ENCODE peak calls at places on chromosomes 4 and X, in four cellular contexts. One of them, this sample, is unnamed. For H3K4me1, the result is how much of the 10 kb centered on the place peaks cover.

GRCh38 chr4:158313566-158313965 is 103.3 kb downstream of the TMEM144 start:
- DNase-seq in breast epithelium: no peak
- DNase-seq in fibroblast of lung: peak
- DNase-seq in CD8-positive, alpha-beta T cell: no peak
- DNase-seq in this sample: no peak

GRCh38 chr4:37446016-37446415 is 201.5 kb downstream of the NWD2 start:
- DNase-seq in fibroblast of lung: peak
- DNase-seq in CD8-positive, alpha-beta T cell: no peak
- DNase-seq in breast epithelium: no peak
- DNase-seq in this sample: no peak

GRCh38 chr4:142563682-142564291 is 282.3 kb downstream of the INPP4B start:
- DNase-seq in CD8-positive, alpha-beta T cell: no peak
- DNase-seq in fibroblast of lung: peak
- DNase-seq in breast epithelium: no peak
- DNase-seq in this sample: no peak

GRCh38 chr4:4801013-4801412 is 58.5 kb upstream of the MSX1 start:
- DNase-seq in breast epithelium: no peak
- DNase-seq in fibroblast of lung: peak
- DNase-seq in CD8-positive, alpha-beta T cell: no peak
- DNase-seq in this sample: no peak

GRCh38 chr4:151850751-151851150 is 89.9 kb upstream of the GATB start:
- DNase-seq in fibroblast of lung: no peak
- DNase-seq in CD8-positive, alpha-beta T cell: no peak
- DNase-seq in breast epithelium: no peak
- DNase-seq in this sample: no peak

GRCh38 chrX:25013593-25014365 is 2.0 kb downstream of the ARX start:
- DNase-seq in breast epithelium: no peak
- DNase-seq in CD8-positive, alpha-beta T cell: no peak
- DNase-seq in fibroblast of lung: no peak
- DNase-seq in this sample: no peak

GRCh38 chr4:153538408-153539057 is 72.4 kb downstream of the TMEM131L start:
- DNase-seq in breast epithelium: peak
- DNase-seq in CD8-positive, alpha-beta T cell: no peak
- DNase-seq in fibroblast of lung: no peak
- DNase-seq in this sample: no peak

GRCh38 chr4:113809313-113809712 is 47.8 kb upstream of the CAMK2D start:
- DNase-seq in CD8-positive, alpha-beta T cell: no peak
- DNase-seq in fibroblast of lung: no peak
- DNase-seq in breast epithelium: no peak
- DNase-seq in this sample: no peak

GRCh38 chr4:46946914-46947313 is 37.9 kb upstream of the COX7B2 start:
- DNase-seq in breast epithelium: no peak
- DNase-seq in CD8-positive, alpha-beta T cell: no peak
- DNase-seq in fibroblast of lung: peak
- DNase-seq in this sample: no peak

GRCh38 chr4:76579596-76580375 is 144.8 kb downstream of the SHROOM3 start:
- DNase-seq in fibroblast of lung: no peak
- DNase-seq in breast epithelium: no peak
- DNase-seq in CD8-positive, alpha-beta T cell: no peak
- DNase-seq in this sample: no peak

GRCh38 chr4:52825311-52826090 is 36.6 kb upstream of the RASL11B start:
- DNase-seq in CD8-positive, alpha-beta T cell: no peak
- DNase-seq in fibroblast of lung: no peak
- DNase-seq in breast epithelium: no peak
- DNase-seq in this sample: no peak

GRCh38 chr4:39464886-39465501 is 6.1 kb downstream of the LIAS start:
- DNase-seq in breast epithelium: no peak
- DNase-seq in fibroblast of lung: peak
- DNase-seq in CD8-positive, alpha-beta T cell: no peak
- DNase-seq in this sample: no peak

GRCh38 chr4:41214158-41215146 is at the start of gene APBB2:
- DNase-seq in CD8-positive, alpha-beta T cell: no peak
- DNase-seq in fibroblast of lung: peak
- DNase-seq in breast epithelium: peak
- DNase-seq in this sample: peak

GRCh38 chrX:63128509-63128908 is 222.6 kb downstream of the SPIN4 start:
- DNase-seq in fibroblast of lung: peak
- DNase-seq in CD8-positive, alpha-beta T cell: no peak
- DNase-seq in breast epithelium: no peak
- DNase-seq in this sample: no peak

GRCh38 chr4:145694929-145695328 is 15.0 kb downstream of the C4orf51 start:
- DNase-seq in breast epithelium: no peak
- DNase-seq in fibroblast of lung: peak
- DNase-seq in CD8-positive, alpha-beta T cell: no peak
- DNase-seq in this sample: no peak

GRCh38 chrX:17719651-17720050 is 17.6 kb upstream of the SCML1 start:
- DNase-seq in fibroblast of lung: no peak
- DNase-seq in CD8-positive, alpha-beta T cell: no peak
- DNase-seq in breast epithelium: no peak
- DNase-seq in this sample: no peak

GRCh38 chrX:148298737-148299136 is 201.7 kb upstream of the AFF2 start:
- DNase-seq in fibroblast of lung: peak
- DNase-seq in CD8-positive, alpha-beta T cell: no peak
- DNase-seq in breast epithelium: no peak
- DNase-seq in this sample: no peak

GRCh38 chr4:121370729-121371325 is 10.0 kb downstream of the QRFPR start:
- DNase-seq in breast epithelium: no peak
- DNase-seq in fibroblast of lung: peak
- DNase-seq in CD8-positive, alpha-beta T cell: no peak
- DNase-seq in this sample: no peak

GRCh38 chr4:144174401-144175067 is 34.0 kb upstream of the GYPA start:
- DNase-seq in breast epithelium: no peak
- DNase-seq in CD8-positive, alpha-beta T cell: no peak
- DNase-seq in fibroblast of lung: peak
- DNase-seq in this sample: no peak

GRCh38 chr4:84719115-84719514 is 136.2 kb downstream of the CDS1 start:
- DNase-seq in breast epithelium: no peak
- DNase-seq in fibroblast of lung: no peak
- DNase-seq in CD8-positive, alpha-beta T cell: no peak
- DNase-seq in this sample: no peak

GRCh38 chrX:87409113-87409841 is 108.3 kb upstream of the KLHL4 start:
- DNase-seq in fibroblast of lung: peak
- DNase-seq in breast epithelium: peak
- DNase-seq in CD8-positive, alpha-beta T cell: no peak
- DNase-seq in this sample: no peak

GRCh38 chrX:77442728-77443127 is 4.5 kb upstream of the FGF16 start:
- DNase-seq in CD8-positive, alpha-beta T cell: no peak
- DNase-seq in breast epithelium: no peak
- DNase-seq in fibroblast of lung: peak
- DNase-seq in this sample: no peak

GRCh38 chr4:166482755-166483154 is 609.7 kb downstream of the TLL1 start:
- DNase-seq in fibroblast of lung: no peak
- DNase-seq in breast epithelium: no peak
- DNase-seq in CD8-positive, alpha-beta T cell: no peak
- DNase-seq in this sample: no peak

GRCh38 chr4:8891255-8891645 is 19.6 kb upstream of the HMX1 start:
- DNase-seq in fibroblast of lung: no peak
- DNase-seq in breast epithelium: no peak
- DNase-seq in CD8-positive, alpha-beta T cell: no peak
- DNase-seq in this sample: no peak

GRCh38 chr4:140135529-140136021 is 18.4 kb downstream of the MAML3 start:
- DNase-seq in fibroblast of lung: peak
- DNase-seq in breast epithelium: no peak
- DNase-seq in CD8-positive, alpha-beta T cell: no peak
- DNase-seq in this sample: no peak

GRCh38 chr4:76585897-76586360 is 150.9 kb downstream of the SHROOM3 start:
- DNase-seq in fibroblast of lung: peak
- DNase-seq in breast epithelium: peak
- DNase-seq in CD8-positive, alpha-beta T cell: no peak
- DNase-seq in this sample: peak

GRCh38 chr4:80201326-80202151 is 4.2 kb downstream of the PRDM8 start:
- DNase-seq in CD8-positive, alpha-beta T cell: peak
- DNase-seq in fibroblast of lung: peak
- DNase-seq in breast epithelium: no peak
- DNase-seq in this sample: peak

GRCh38 chr4:140057693-140058092 is 96.3 kb downstream of the MAML3 start:
- DNase-seq in CD8-positive, alpha-beta T cell: no peak
- DNase-seq in fibroblast of lung: no peak
- DNase-seq in breast epithelium: no peak
- DNase-seq in this sample: no peak

GRCh38 chrX:45001038-45001437 is 128.1 kb downstream of the KDM6A start:
- DNase-seq in breast epithelium: no peak
- DNase-seq in CD8-positive, alpha-beta T cell: no peak
- DNase-seq in fibroblast of lung: no peak
- DNase-seq in this sample: no peak
- H3K27ac ChIP-seq in breast epithelium: no peak
- H3K27ac ChIP-seq in CD8-positive, alpha-beta T cell: no peak
- H3K27ac ChIP-seq in fibroblast of lung: no peak
- H3K27ac ChIP-seq in this sample: no peak

GRCh38 chrX:108642273-108642628 is 94.1 kb downstream of the IRS4 start:
- DNase-seq in CD8-positive, alpha-beta T cell: no peak
- DNase-seq in fibroblast of lung: no peak
- DNase-seq in breast epithelium: no peak
- DNase-seq in this sample: peak
- H3K4me1 ChIP-seq in CD8-positive, alpha-beta T cell: under half
- H3K4me1 ChIP-seq in fibroblast of lung: under half
- H3K4me1 ChIP-seq in breast epithelium: under half
- H3K4me1 ChIP-seq in this sample: under half

GRCh38 chrX:131910565-131910964 is 112.5 kb upstream of the STK26 start:
- DNase-seq in breast epithelium: no peak
- DNase-seq in CD8-positive, alpha-beta T cell: no peak
- DNase-seq in fibroblast of lung: no peak
- DNase-seq in this sample: no peak

GRCh38 chrX:131907488-131908314 is 115.4 kb upstream of the STK26 start:
- DNase-seq in fibroblast of lung: no peak
- DNase-seq in breast epithelium: no peak
- DNase-seq in CD8-positive, alpha-beta T cell: no peak
- DNase-seq in this sample: no peak
- H3K27ac ChIP-seq in fibroblast of lung: no peak
- H3K27ac ChIP-seq in breast epithelium: no peak
- H3K27ac ChIP-seq in CD8-positive, alpha-beta T cell: no peak
- H3K27ac ChIP-seq in this sample: no peak

DNA sequence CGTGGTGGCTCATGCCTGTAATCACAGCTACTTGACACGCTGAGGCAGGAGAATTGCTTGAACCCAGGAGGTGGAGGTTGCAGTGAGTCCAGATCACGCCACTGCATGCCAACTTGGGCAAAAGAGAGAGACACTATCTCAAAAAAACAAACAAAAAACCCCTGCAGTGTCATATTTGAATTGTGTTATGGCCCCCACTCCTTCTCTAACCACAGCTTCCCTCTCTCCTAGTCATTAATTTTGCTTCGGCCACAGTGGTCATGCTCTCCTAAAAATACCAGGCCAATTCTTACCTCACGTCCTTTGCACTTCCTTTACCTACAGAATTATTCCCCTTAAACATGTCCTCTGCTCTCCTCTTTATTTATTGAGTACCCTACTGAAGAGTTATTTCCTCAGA is 206.1 kb downstream of the PPP3CA start:
- DNase-seq in CD8-positive, alpha-beta T cell: no peak
- DNase-seq in fibroblast of lung: peak
- DNase-seq in breast epithelium: no peak
- DNase-seq in this sample: no peak
- H3K4me1 ChIP-seq in CD8-positive, alpha-beta T cell: under half
- H3K4me1 ChIP-seq in fibroblast of lung: under half
- H3K4me1 ChIP-seq in breast epithelium: under half
- H3K4me1 ChIP-seq in this sample: under half

GRCh38 chr4:79024371-79024770 is 85.1 kb upstream of the PAQR3 start:
- DNase-seq in CD8-positive, alpha-beta T cell: no peak
- DNase-seq in fibroblast of lung: no peak
- DNase-seq in breast epithelium: no peak
- DNase-seq in this sample: no peak
- H3K27ac ChIP-seq in CD8-positive, alpha-beta T cell: no peak
- H3K27ac ChIP-seq in fibroblast of lung: no peak
- H3K27ac ChIP-seq in breast epithelium: no peak
- H3K27ac ChIP-seq in this sample: no peak

GRCh38 chrX:134537179-134537945 is 77.4 kb downstream of the HPRT1 start:
- DNase-seq in breast epithelium: no peak
- DNase-seq in fibroblast of lung: peak
- DNase-seq in CD8-positive, alpha-beta T cell: no peak
- DNase-seq in this sample: no peak

GRCh38 chrX:134542485-134542884 is 82.5 kb downstream of the HPRT1 start:
- DNase-seq in CD8-positive, alpha-beta T cell: no peak
- DNase-seq in fibroblast of lung: peak
- DNase-seq in breast epithelium: no peak
- DNase-seq in this sample: no peak

GRCh38 chrX:134533352-134533751 is 73.4 kb downstream of the HPRT1 start:
- DNase-seq in CD8-positive, alpha-beta T cell: no peak
- DNase-seq in breast epithelium: no peak
- DNase-seq in fibroblast of lung: no peak
- DNase-seq in this sample: no peak

GRCh38 chrX:134533952-134534351 is 74.0 kb downstream of the HPRT1 start:
- DNase-seq in fibroblast of lung: no peak
- DNase-seq in CD8-positive, alpha-beta T cell: no peak
- DNase-seq in breast epithelium: no peak
- DNase-seq in this sample: no peak

DNA sequence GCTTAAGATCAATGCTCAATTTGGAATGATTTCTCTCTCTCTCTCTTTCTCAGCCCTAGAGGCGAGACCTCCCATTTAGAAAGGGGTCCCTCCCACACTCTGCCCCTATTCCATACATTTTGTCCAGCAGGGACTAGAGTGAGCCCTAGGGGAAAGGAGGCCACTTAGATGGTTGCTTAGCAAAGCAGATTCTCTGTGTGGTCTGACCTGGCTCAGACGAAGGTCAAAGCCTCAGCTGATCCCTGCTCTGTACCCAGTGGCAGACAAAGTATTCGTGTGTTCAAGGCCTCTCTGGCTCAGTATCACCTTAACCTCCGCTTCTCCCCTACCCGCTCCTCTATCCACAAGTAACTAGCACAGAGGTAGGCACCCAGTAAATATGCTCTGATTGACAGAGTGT is 78.4 kb downstream of the HPRT1 start:
- DNase-seq in breast epithelium: no peak
- DNase-seq in CD8-positive, alpha-beta T cell: no peak
- DNase-seq in fibroblast of lung: no peak
- DNase-seq in this sample: no peak
- H3K4me1 ChIP-seq in breast epithelium: under half
- H3K4me1 ChIP-seq in CD8-positive, alpha-beta T cell: under half
- H3K4me1 ChIP-seq in fibroblast of lung: under half
- H3K4me1 ChIP-seq in this sample: under half

GRCh38 chrX:40853004-40853815 is 117.9 kb upstream of the MED14 start:
- DNase-seq in CD8-positive, alpha-beta T cell: no peak
- DNase-seq in fibroblast of lung: no peak
- DNase-seq in breast epithelium: no peak
- DNase-seq in this sample: no peak

GRCh38 chrX:40853816-40854123 is 118.4 kb upstream of the MED14 start:
- DNase-seq in CD8-positive, alpha-beta T cell: no peak
- DNase-seq in breast epithelium: no peak
- DNase-seq in fibroblast of lung: no peak
- DNase-seq in this sample: no peak

GRCh38 chrX:40852573-40852972 is 117.2 kb upstream of the MED14 start:
- DNase-seq in fibroblast of lung: no peak
- DNase-seq in breast epithelium: no peak
- DNase-seq in CD8-positive, alpha-beta T cell: no peak
- DNase-seq in this sample: no peak

GRCh38 chrX:40854242-40854641 is 118.9 kb upstream of the MED14 start:
- DNase-seq in breast epithelium: no peak
- DNase-seq in fibroblast of lung: no peak
- DNase-seq in CD8-positive, alpha-beta T cell: no peak
- DNase-seq in this sample: no peak

GRCh38 chrX:40849906-40850672 is 114.7 kb upstream of the MED14 start:
- DNase-seq in CD8-positive, alpha-beta T cell: no peak
- DNase-seq in fibroblast of lung: peak
- DNase-seq in breast epithelium: no peak
- DNase-seq in this sample: no peak
- H3K27ac ChIP-seq in CD8-positive, alpha-beta T cell: no peak
- H3K27ac ChIP-seq in fibroblast of lung: no peak
- H3K27ac ChIP-seq in breast epithelium: no peak
- H3K27ac ChIP-seq in this sample: no peak

This sample was measured in suprapubic skin.